ENCODE peak calls at places on chromosomes 7 and 10, in eight cellular contexts. O is activated T-cell treated with anti-CD3 and anti-CD28 coated beads, Interleukin-2, amount 50 U/mL, for 72 hours; U is kidney tubule cell; J is kidney epithelial cell; C is fibroblast of mammary gland; E is stimulated activated CD4-positive, alpha-beta T cell treated with anti-CD3 and anti-CD28 coated beads, Interleukin-4, amount 100 ng/mL, for 1 hour; Z is activated gamma-delta T cell treated with Interleukin-2 at 50 U/mL for 16 hours; F is iris pigment epithelial cell. V is an unnamed sample.

GRCh38 chr10:97631098-97631497 is 2.2 kb downstream of the MORN4 start:
- DNase-seq in C (peak), F (peak), O (no peak), U (no peak), Z (no peak), E (no peak), J (no peak), V (no peak)

GRCh38 chr7:135879238-135879637 is 97.9 kb downstream of the MTPN start:
- DNase-seq in J (no peak), F (peak), U (peak), C (peak), O (no peak), E (no peak), Z (no peak), V (no peak)

GRCh38 chr7:41425926-41426325 is 277.0 kb downstream of the INHBA start:
- DNase-seq in O (no peak), U (peak), C (peak), E (no peak), Z (no peak), J (peak), F (peak), V (no peak)

GRCh38 chr7:4109481-4110110 is 572.5 kb upstream of the FOXK1 start:
- DNase-seq in O (no peak), E (no peak), Z (no peak), F (no peak), C (no peak), J (no peak), U (no peak), V (no peak)

GRCh38 chr10:102159051-102159597 is 6.9 kb downstream of the NOLC1 start:
- DNase-seq in E (no peak), F (peak), Z (no peak), O (no peak), U (peak), J (no peak), C (peak), V (no peak)

GRCh38 chr7:98733036-98733435 is 116.0 kb downstream of the NPTX2 start:
- DNase-seq in F (peak), C (peak), J (no peak), E (peak), U (peak), O (peak), Z (no peak), V (peak)

GRCh38 chr7:95526128-95526738 is 40.5 kb downstream of the ASB4 start:
- DNase-seq in E (no peak), J (no peak), C (no peak), F (no peak), Z (no peak), O (no peak), U (peak), V (no peak)

GRCh38 chr7:26891400-26892355 is 27.3 kb upstream of the SKAP2 start:
- DNase-seq in O (no peak), Z (no peak), F (no peak), U (peak), C (peak), J (no peak), E (no peak), V (no peak)

GRCh38 chr10:63365976-63366765 is 99.6 kb downstream of the JMJD1C start:
- DNase-seq in E (no peak), J (peak), F (peak), Z (no peak), U (peak), C (peak), O (no peak), V (no peak)

GRCh38 chr7:123711832-123712293 is 36.9 kb downstream of the WASL start:
- DNase-seq in O (peak), F (no peak), Z (no peak), E (no peak), C (no peak), U (peak), J (no peak), V (no peak)

GRCh38 chr7:99109108-99110051 is 34.5 kb downstream of the SMURF1 start:
- DNase-seq in U (no peak), E (peak), C (no peak), O (no peak), F (peak), Z (peak), J (no peak), V (no peak)

GRCh38 chr10:110868981-110869380 is 2.7 kb upstream of the PDCD4 start:
- DNase-seq in U (no peak), F (no peak), Z (peak), J (no peak), C (no peak), E (no peak), O (no peak), V (no peak)

GRCh38 chr10:43682956-43683355 is 34.3 kb upstream of the ZNF32 start:
- DNase-seq in C (peak), J (no peak), F (peak), U (peak), O (no peak), E (no peak), Z (no peak), V (no peak)

GRCh38 chr7:32648408-32649156 is 153.3 kb downstream of the AVL9 start:
- DNase-seq in Z (no peak), E (no peak), U (no peak), C (no peak), F (no peak), J (no peak), O (no peak), V (no peak)

GRCh38 chr10:99676895-99677294 is 17.6 kb downstream of the ENTPD7 start:
- DNase-seq in U (no peak), Z (no peak), E (no peak), J (no peak), F (no peak), C (no peak), O (no peak), V (no peak)

GRCh38 chr7:127927339-127927679 is 103.9 kb downstream of the LRRC4 start:
- DNase-seq in Z (no peak), U (no peak), J (no peak), C (peak), F (peak), O (no peak), E (no peak), V (no peak)

V was measured in activated naive CD4-positive, alpha-beta T cell treated with Interleukin-2 at 50 U/mL for 16 hours.